ENCODE peak calls at places on chromosome 18, in eight cellular contexts. R is brain microvascular endothelial cell; K is activated T-cell treated with anti-CD3 and anti-CD28 coated beads for 48 hours; Z is IMR-90; P is NCI-H2171; Q is neural progenitor cell; H is T-helper 9 cell; C is CD4-positive, alpha-beta T cell. I is an unnamed sample.

GRCh38 chr18:10912790-10913560 is 236.4 kb downstream of the PIEZO2 start:
- DNase-seq in R (peak), K (no peak), Z (peak), P (no peak), Q (no peak), H (no peak), C (no peak), I (no peak)

GRCh38 chr18:46226461-46226860 is 122.3 kb downstream of the HAUS1 start:
- DNase-seq in R (peak), K (no peak), Z (peak), P (no peak), Q (no peak), H (no peak), C (no peak), I (no peak)

GRCh38 chr18:77622009-77622692 is 372.5 kb downstream of the GALR1 start:
- DNase-seq in R (no peak), K (no peak), Z (no peak), P (no peak), Q (no peak), H (no peak), C (no peak), I (no peak)

GRCh38 chr18:3441290-3441689 is 8.7 kb upstream of the TGIF1 start:
- DNase-seq in R (peak), K (no peak), Z (no peak), P (no peak), Q (peak), H (no peak), C (no peak), I (no peak)

GRCh38 chr18:45557779-45558178 is 57.5 kb upstream of the SLC14A2 start:
- DNase-seq in R (no peak), K (no peak), Z (no peak), P (no peak), Q (no peak), H (no peak), C (no peak), I (no peak)

GRCh38 chr18:6854811-6855210 is 125.3 kb downstream of the ARHGAP28 start:
- DNase-seq in R (no peak), K (no peak), Z (no peak), P (no peak), Q (no peak), H (no peak), C (no peak), I (no peak)

GRCh38 chr18:72543362-72544055 is 633 bp downstream of the CBLN2 start:
- DNase-seq in R (no peak), K (no peak), Z (no peak), P (no peak), Q (peak), H (no peak), C (no peak), I (no peak)

GRCh38 chr18:74251297-74252031 is 40.3 kb downstream of the CYB5A start:
- DNase-seq in R (peak), K (no peak), Z (peak), P (no peak), Q (peak), H (no peak), C (no peak), I (peak)

GRCh38 chr18:5709476-5710095 is 165.8 kb upstream of the EPB41L3 start:
- DNase-seq in R (no peak), K (no peak), Z (no peak), P (no peak), Q (no peak), H (no peak), C (no peak), I (no peak)

GRCh38 chr18:58661423-58661822 is 9.8 kb upstream of the MALT1 start:
- DNase-seq in R (peak), K (no peak), Z (peak), P (no peak), Q (peak), H (no peak), C (no peak), I (no peak)

GRCh38 chr18:55539240-55539639 is 48.8 kb downstream of the TCF4 start:
- DNase-seq in R (no peak), K (no peak), Z (peak), P (no peak), Q (no peak), H (no peak), C (no peak), I (no peak)

GRCh38 chr18:2847341-2848144 is 737 bp downstream of the EMILIN2 start:
- DNase-seq in R (peak), K (peak), Z (no peak), P (no peak), Q (peak), H (no peak), C (no peak), I (no peak)

GRCh38 chr18:32974421-32975165 is 201.8 kb upstream of the KLHL14 start:
- DNase-seq in R (no peak), K (no peak), Z (no peak), P (no peak), Q (no peak), H (no peak), C (no peak), I (no peak)

GRCh38 chr18:11247381-11247970 is 98.1 kb upstream of the PIEZO2 start:
- DNase-seq in R (no peak), K (no peak), Z (no peak), P (no peak), Q (no peak), H (no peak), C (no peak), I (no peak)

GRCh38 chr18:61333746-61334490 is 688 bp downstream of the CDH20 start:
- DNase-seq in R (no peak), K (no peak), Z (no peak), P (no peak), Q (peak), H (no peak), C (no peak), I (no peak)

GRCh38 chr18:59180150-59180845 is 39.7 kb upstream of the GRP start:
- DNase-seq in R (peak), K (no peak), Z (peak), P (no peak), Q (no peak), H (no peak), C (no peak), I (peak)

GRCh38 chr18:51448949-51449348 is 251.5 kb upstream of the MEX3C start:
- DNase-seq in R (no peak), K (no peak), Z (no peak), P (no peak), Q (no peak), H (no peak), C (no peak), I (no peak)

GRCh38 chr18:35497006-35497333 is 790 bp downstream of the INO80C start:
- DNase-seq in R (peak), K (no peak), Z (peak), P (no peak), Q (no peak), H (no peak), C (no peak), I (peak)

GRCh38 chr18:50287028-50287440 is 458 bp downstream of the CXXC1 start:
- DNase-seq in R (no peak), K (no peak), Z (no peak), P (no peak), Q (no peak), H (no peak), C (no peak), I (no peak)

GRCh38 chr18:67726882-67727281 is 210.4 kb upstream of the DSEL start:
- DNase-seq in R (no peak), K (no peak), Z (no peak), P (no peak), Q (no peak), H (no peak), C (no peak), I (no peak)

GRCh38 chr18:67862069-67862468 is 345.5 kb upstream of the DSEL start:
- DNase-seq in R (no peak), K (no peak), Z (peak), P (no peak), Q (no peak), H (no peak), C (no peak), I (no peak)

GRCh38 chr18:32289480-32290075 is 99.7 kb downstream of the MEP1B start:
- DNase-seq in R (peak), K (no peak), Z (peak), P (peak), Q (peak), H (no peak), C (no peak), I (peak)

GRCh38 chr18:5456577-5457466 is 87.0 kb downstream of the EPB41L3 start:
- DNase-seq in R (peak), K (no peak), Z (peak), P (no peak), Q (peak), H (no peak), C (no peak), I (no peak)